ENCODE peak calls at places on chromosomes 16 and 17, in six cellular contexts. E, S, R, N, A and M are unnamed samples.
A peak's percentile ranks its signal among the peaks of the same experiment; 100 is the strongest.

GRCh38 chr16:76194621-76195015 is 82.6 kb upstream of the CNTNAP4 start:
- DNase-seq in E (no peak), S (no peak), R (peak; percentile 74), N (no peak), A (no peak), M (peak; percentile 94)

GRCh38 chr17:82528484-82529265 is 9.1 kb downstream of the FOXK2 start:
- DNase-seq in E (no peak), S (no peak), R (peak; percentile 78), N (no peak), A (peak; percentile 76), M (peak; percentile 69)

GRCh38 chr17:83155128-83156081 is 76.0 kb downstream of the METRNL start:
- DNase-seq in E (no peak), S (no peak), R (no peak), N (no peak), A (no peak), M (no peak)

GRCh38 chr17:71995570-71995969 is 125.2 kb upstream of the SOX9 start:
- DNase-seq in E (no peak), S (no peak), R (peak; percentile 95), N (no peak), A (no peak), M (no peak)

GRCh38 chr16:67530013-67530939 is 1.6 kb downstream of the RIPOR1 start:
- DNase-seq in E (peak; percentile 64), S (peak; percentile 83), R (no peak), N (no peak), A (no peak), M (no peak)

GRCh38 chr16:23914935-23915549 is 79.3 kb downstream of the PRKCB start:
- DNase-seq in E (no peak), S (no peak), R (no peak), N (no peak), A (no peak), M (no peak)

GRCh38 chr16:56608043-56608875 is at the start of gene MT2A:
- DNase-seq in E (peak; percentile 92), S (peak; percentile 68), R (peak; percentile 89), N (peak; percentile 82), A (peak; percentile 96), M (peak; percentile 86)

GRCh38 chr17:77354721-77355455 is 214.1 kb downstream of the SEC14L1 start:
- DNase-seq in E (no peak), S (no peak), R (peak; percentile 86), N (no peak), A (no peak), M (peak; percentile 86)

GRCh38 chr17:44786551-44787081 is 27.8 kb downstream of the ADAM11 start:
- DNase-seq in E (peak; percentile 63), S (no peak), R (no peak), N (no peak), A (no peak), M (no peak)